ENCODE peak calls at places on chromosomes 1 and 21, in five cellular contexts. One of them, this sample, is unnamed.
A peak's percentile ranks its signal among the peaks of the same experiment; 100 is the strongest.

GRCh38 chr1:169348356-169349036 is 19.1 kb downstream of the NME7 start:
- DNase-seq in A549: peak; percentile 65
- DNase-seq in esophagus squamous epithelium: no peak
- DNase-seq in fibroblast of lung: peak; percentile 79
- DNase-seq in omental fat pad: no peak
- DNase-seq in this sample: no peak

GRCh38 chr1:32180186-32181060 is 948 bp downstream of the TXLNA start:
- DNase-seq in omental fat pad: no peak
- DNase-seq in A549: peak; percentile 32
- DNase-seq in fibroblast of lung: peak; percentile 52
- DNase-seq in esophagus squamous epithelium: no peak
- DNase-seq in this sample: no peak

GRCh38 chr1:117312453-117313138 is 54.7 kb upstream of the MAN1A2 start:
- DNase-seq in omental fat pad: no peak
- DNase-seq in esophagus squamous epithelium: no peak
- DNase-seq in fibroblast of lung: peak; percentile 50
- DNase-seq in A549: peak; percentile 42
- DNase-seq in this sample: no peak

GRCh38 chr1:50493710-50494109 is 70.5 kb upstream of the DMRTA2 start:
- DNase-seq in fibroblast of lung: no peak
- DNase-seq in A549: no peak
- DNase-seq in omental fat pad: no peak
- DNase-seq in esophagus squamous epithelium: no peak
- DNase-seq in this sample: no peak

GRCh38 chr1:37474051-37474696 is at the start of gene ZC3H12A:
- DNase-seq in esophagus squamous epithelium: peak; percentile 54
- DNase-seq in A549: peak; percentile 83
- DNase-seq in fibroblast of lung: peak; percentile 85
- DNase-seq in omental fat pad: peak; percentile 85
- DNase-seq in this sample: peak; percentile 72

GRCh38 chr1:23558140-23558871 is 995 bp downstream of the ID3 start:
- DNase-seq in A549: peak; percentile 77
- DNase-seq in esophagus squamous epithelium: no peak
- DNase-seq in fibroblast of lung: no peak
- DNase-seq in omental fat pad: no peak
- DNase-seq in this sample: no peak

GRCh38 chr1:227769601-227770494 is 34.6 kb downstream of the SNAP47 start:
- DNase-seq in esophagus squamous epithelium: no peak
- DNase-seq in omental fat pad: no peak
- DNase-seq in A549: no peak
- DNase-seq in fibroblast of lung: no peak
- DNase-seq in this sample: no peak

GRCh38 chr21:46051821-46052675 is 45.9 kb upstream of the COL6A2 start:
- DNase-seq in omental fat pad: no peak
- DNase-seq in A549: no peak
- DNase-seq in fibroblast of lung: no peak
- DNase-seq in esophagus squamous epithelium: no peak
- DNase-seq in this sample: no peak

GRCh38 chr1:83090195-83090594 is 908.7 kb downstream of the TTLL7 start:
- DNase-seq in A549: no peak
- DNase-seq in fibroblast of lung: no peak
- DNase-seq in esophagus squamous epithelium: no peak
- DNase-seq in omental fat pad: no peak
- DNase-seq in this sample: no peak

GRCh38 chr1:92808353-92808752 is 23.4 kb upstream of the EVI5 start:
- DNase-seq in esophagus squamous epithelium: no peak
- DNase-seq in A549: no peak
- DNase-seq in omental fat pad: no peak
- DNase-seq in fibroblast of lung: no peak
- DNase-seq in this sample: no peak

GRCh38 chr1:160767417-160768294 is 28.3 kb upstream of the LY9 start:
- DNase-seq in A549: no peak
- DNase-seq in omental fat pad: no peak
- DNase-seq in fibroblast of lung: no peak
- DNase-seq in esophagus squamous epithelium: no peak
- DNase-seq in this sample: no peak

GRCh38 chr1:10424034-10424433 is 6.2 kb upstream of the CENPS start:
- DNase-seq in fibroblast of lung: peak; percentile 66
- DNase-seq in omental fat pad: no peak
- DNase-seq in esophagus squamous epithelium: no peak
- DNase-seq in A549: peak; percentile 77
- DNase-seq in this sample: no peak

GRCh38 chr1:157367091-157367739 is 185.1 kb downstream of the FCRL5 start:
- DNase-seq in A549: no peak
- DNase-seq in fibroblast of lung: no peak
- DNase-seq in omental fat pad: no peak
- DNase-seq in esophagus squamous epithelium: no peak
- DNase-seq in this sample: no peak

GRCh38 chr21:46253610-46254124 is 25.1 kb upstream of the LSS start:
- DNase-seq in A549: no peak
- DNase-seq in fibroblast of lung: peak; percentile 35
- DNase-seq in esophagus squamous epithelium: no peak
- DNase-seq in omental fat pad: no peak
- DNase-seq in this sample: no peak

This sample was measured in GOT3.